ENCODE peak calls at places on chromosomes 11 and 22, in eight cellular contexts. J is HCT116, E is HepG2, W is K562, H is stomach, M is suprapubic skin, K is transverse colon, T is endothelial cell of umbilical vein. P is an unnamed sample. For H3K4me1, the result is how much of the 10 kb centered on the place peaks cover.

GRCh38 chr22:45550416-45550815 is 47.7 kb downstream of the FBLN1 start:
- DNase-seq in J (no peak), E (no peak), W (no peak), H (no peak), M (no peak), K (no peak), T (no peak), P (no peak)

GRCh38 chr11:58770166-58770565 is 38.4 kb upstream of the GLYAT start:
- DNase-seq in J (no peak), E (no peak), W (peak), H (no peak), M (no peak), K (no peak), T (no peak), P (no peak)

GRCh38 chr22:35489225-35489624 is 51.4 kb upstream of the RASD2 start:
- DNase-seq in J (no peak), E (no peak), W (no peak), H (no peak), M (no peak), K (no peak), T (no peak), P (peak)

GRCh38 chr11:69632900-69633299 is 8.1 kb upstream of the CCND1 start:
- DNase-seq in J (no peak), E (no peak), W (no peak), H (no peak), M (no peak), K (no peak), T (no peak), P (peak)

GRCh38 chr11:43868852-43869567 is 11.6 kb upstream of the ALKBH3 start:
- DNase-seq in J (no peak), E (peak), W (peak), H (no peak), M (no peak), K (no peak), T (peak), P (no peak)

GRCh38 chr11:133983660-133984316 is 27.0 kb upstream of the IGSF9B start:
- DNase-seq in J (no peak), E (no peak), W (no peak), H (no peak), M (no peak), K (no peak), T (no peak), P (no peak)

GRCh38 chr11:44246726-44247125 is 63.2 kb downstream of the ALX4 start:
- DNase-seq in J (no peak), E (no peak), W (no peak), H (no peak), M (no peak), K (no peak), T (no peak), P (no peak)

GRCh38 chr22:18996376-18996900 is 60.3 kb upstream of the PRODH start:
- DNase-seq in J (no peak), E (no peak), W (no peak), H (no peak), M (no peak), K (no peak), T (no peak), P (no peak)

GRCh38 chr11:124535552-124536232 is 7.8 kb downstream of the OR8B12 start:
- DNase-seq in J (no peak), E (no peak), W (no peak), H (no peak), M (no peak), K (no peak), T (no peak), P (no peak)

GRCh38 chr11:116730568-116730967 is 42.2 kb downstream of the BUD13 start:
- DNase-seq in J (no peak), E (no peak), W (no peak), H (peak), M (peak), K (no peak), T (no peak), P (no peak)

GRCh38 chr11:109926941-109927340 is 166.3 kb upstream of the ZC3H12C start:
- DNase-seq in J (no peak), E (no peak), W (no peak), H (no peak), M (no peak), K (no peak), T (no peak), P (no peak)

GRCh38 chr22:22110548-22111266 is 128.1 kb upstream of the TOP3B start:
- DNase-seq in J (peak), E (no peak), W (peak), H (no peak), M (no peak), K (peak), T (peak), P (no peak)

GRCh38 chr11:117378966-117379865 is 51.6 kb downstream of the CEP164 start:
- DNase-seq in J (no peak), E (no peak), W (no peak), H (no peak), M (no peak), K (no peak), T (peak), P (peak)

GRCh38 chr22:17734197-17734596 is 40.1 kb downstream of the BID start:
- DNase-seq in J (no peak), E (no peak), W (no peak), H (no peak), M (no peak), K (no peak), T (peak), P (no peak)

GRCh38 chr11:118610773-118611432 is 3.5 kb downstream of the PHLDB1 start:
- DNase-seq in J (no peak), E (peak), W (peak), H (peak), M (peak), K (peak), T (peak), P (peak)

GRCh38 chr11:22130462-22131053 is 62.3 kb upstream of the ANO5 start:
- DNase-seq in J (no peak), E (no peak), W (no peak), H (no peak), M (no peak), K (no peak), T (no peak), P (no peak)

GRCh38 chr11:124115782-124116616 is 749 bp downstream of the VWA5A start:
- DNase-seq in J (no peak), E (no peak), W (peak), H (peak), M (no peak), K (peak), T (no peak), P (peak)

GRCh38 chr22:35746248-35746647 is 28.6 kb downstream of the APOL5 start:
- DNase-seq in J (no peak), E (no peak), W (no peak), H (no peak), M (no peak), K (no peak), T (no peak), P (no peak)

GRCh38 chr11:66509131-66509561 is 1.3 kb upstream of the BBS1 start:
- DNase-seq in J (no peak), E (peak), W (no peak), H (no peak), M (no peak), K (no peak), T (no peak), P (no peak)

GRCh38 chr11:66510990-66511339 is 530 bp downstream of the BBS1 start:
- DNase-seq in J (no peak), E (no peak), W (no peak), H (no peak), M (no peak), K (no peak), T (no peak), P (no peak)

GRCh38 chr11:66505276-66505816 is 5.1 kb upstream of the BBS1 start:
- DNase-seq in J (no peak), E (no peak), W (no peak), H (no peak), M (no peak), K (no peak), T (no peak), P (no peak)

GRCh38 chr11:66510271-66510989 is at the start of gene BBS1:
- DNase-seq in J (peak), E (peak), W (peak), H (peak), M (peak), K (peak), T (peak), P (peak)
- TF ChIP-seq POLR2A in J (peak), E (peak), W (peak), H (no peak), M (no peak), K (peak), T (peak), P (peak)

GRCh38 chr11:83280256-83280655 is 5.9 kb downstream of the CCDC90B start:
- DNase-seq in J (no peak), E (no peak), W (no peak), H (no peak), M (no peak), K (no peak), T (no peak), P (no peak)

GRCh38 chr11:83275888-83276641 is 10.1 kb downstream of the CCDC90B start:
- DNase-seq in J (no peak), E (no peak), W (no peak), H (no peak), M (no peak), K (no peak), T (no peak), P (no peak)

GRCh38 chr11:83272627-83273026 is 13.5 kb downstream of the CCDC90B start:
- DNase-seq in J (no peak), E (no peak), W (no peak), H (no peak), M (no peak), K (no peak), T (no peak), P (no peak)

GRCh38 chr11:83282084-83282716 is 4.0 kb downstream of the CCDC90B start:
- DNase-seq in J (no peak), E (no peak), W (no peak), H (no peak), M (no peak), K (no peak), T (no peak), P (no peak)

DNA sequence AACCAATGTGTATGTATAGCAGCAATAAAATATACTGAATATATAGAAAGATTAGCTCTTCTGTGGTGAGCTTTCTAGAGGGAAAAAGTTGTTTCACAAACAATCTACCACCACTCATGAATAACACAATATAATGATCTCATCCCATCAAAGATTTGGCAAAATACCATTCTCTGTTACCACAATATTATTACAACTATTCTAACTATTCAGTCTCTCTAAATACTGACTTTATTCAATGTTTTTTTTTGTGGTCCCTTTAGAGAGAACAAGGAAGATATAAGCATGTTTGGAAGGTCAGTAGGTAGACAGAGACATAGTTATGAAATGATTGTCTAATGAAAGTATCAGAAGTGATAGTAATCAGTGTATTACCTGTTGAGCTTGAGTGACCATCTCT is 7.8 kb downstream of the CCDC90B start:
- DNase-seq in J (no peak), E (no peak), W (no peak), H (no peak), M (no peak), K (no peak), T (no peak), P (no peak)
- TF ChIP-seq POLR2AphosphoS5 in J (no peak), E (no peak), W (no peak), H (no peak), M (no peak), K (no peak), T (no peak), P (no peak)

GRCh38 chr22:49950396-49950994 is 10.1 kb upstream of the PIM3 start:
- DNase-seq in J (no peak), E (no peak), W (no peak), H (peak), M (no peak), K (peak), T (no peak), P (no peak)
- H3K4me1 ChIP-seq in J (under half), E (half or more), W (half or more), H (half or more), M (half or more), K (under half), T (under half), P (under half)

GRCh38 chr11:57414612-57415212 is 12.2 kb downstream of the SLC43A3 start:
- DNase-seq in J (no peak), E (no peak), W (no peak), H (no peak), M (no peak), K (no peak), T (no peak), P (no peak)
- TF ChIP-seq POLR2A in J (no peak), E (no peak), W (no peak), H (no peak), M (no peak), K (no peak), T (no peak), P (no peak)

GRCh38 chr22:20658433-20659222 is 115.3 kb upstream of the SERPIND1 start:
- DNase-seq in J (no peak), E (no peak), W (no peak), H (no peak), M (no peak), K (no peak), T (no peak), P (no peak)
- TF ChIP-seq POLR2AphosphoS5 in J (no peak), E (no peak), W (no peak), H (no peak), M (no peak), K (no peak), T (no peak), P (no peak)

DNA sequence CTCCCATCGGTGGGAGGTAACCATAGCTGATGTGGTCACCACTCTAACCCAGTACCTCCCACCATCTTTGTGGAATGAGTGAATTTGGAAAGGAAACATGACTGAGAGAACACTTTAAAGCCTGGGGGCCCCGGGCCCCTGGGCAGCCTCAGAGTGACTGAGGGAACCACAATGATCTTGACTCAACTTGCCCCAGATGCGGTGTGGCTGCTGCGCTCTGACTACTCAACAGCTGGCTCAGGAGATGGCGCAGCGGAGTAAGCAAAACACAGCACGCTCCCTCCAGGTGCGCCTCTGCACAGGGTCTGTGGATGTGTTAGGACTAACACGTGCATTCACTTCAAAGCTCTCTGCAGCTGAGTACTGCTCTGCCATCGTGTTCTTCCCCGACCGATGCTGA is 6.0 kb downstream of the RNF215 start:
- DNase-seq in J (no peak), E (no peak), W (no peak), H (no peak), M (no peak), K (no peak), T (no peak), P (no peak)
- H3K4me1 ChIP-seq in J (under half), E (under half), W (under half), H (under half), M (under half), K (under half), T (under half), P (under half)

GRCh38 chr22:32204211-32204855 is 540 bp downstream of the RFPL2 start:
- DNase-seq in J (no peak), E (peak), W (no peak), H (no peak), M (no peak), K (no peak), T (no peak), P (no peak)

GRCh38 chr22:32205974-32206773 is 1.3 kb upstream of the RFPL2 start:
- DNase-seq in J (no peak), E (no peak), W (no peak), H (no peak), M (no peak), K (no peak), T (no peak), P (no peak)

GRCh38 chr22:32203181-32204105 is 1.4 kb downstream of the RFPL2 start:
- DNase-seq in J (no peak), E (no peak), W (no peak), H (no peak), M (no peak), K (no peak), T (no peak), P (no peak)

GRCh38 chr22:32206774-32207758 is 2.2 kb upstream of the RFPL2 start:
- DNase-seq in J (peak), E (peak), W (no peak), H (peak), M (no peak), K (peak), T (no peak), P (no peak)

GRCh38 chr22:32204856-32205722 is at the start of gene RFPL2:
- DNase-seq in J (peak), E (peak), W (no peak), H (no peak), M (no peak), K (peak), T (peak), P (no peak)
- TF ChIP-seq POLR2A in J (peak), E (peak), W (no peak), H (no peak), M (no peak), K (no peak), T (no peak), P (no peak)

P was measured in sigmoid colon.